ENCODE peak calls at places on chromosomes 4 and X, in four cellular contexts. Q is esophagus squamous epithelium, S is GM12892, Y is stomach. I is an unnamed sample.

GRCh38 chr4:38364383-38364963 is 299.5 kb upstream of the KLF3 start:
- DNase-seq in Q (no peak), S (no peak), Y (no peak), I (no peak)

GRCh38 chrX:132216806-132217202 is 2.4 kb downstream of the RAP2C start:
- DNase-seq in Q (no peak), S (no peak), Y (no peak), I (no peak)

GRCh38 chrX:54810532-54810931 is 3.0 kb downstream of the MAGED2 start:
- DNase-seq in Q (no peak), S (no peak), Y (no peak), I (no peak)

GRCh38 chr4:180596888-180597483 is 1646.2 kb upstream of the TENM3 start:
- DNase-seq in Q (no peak), S (no peak), Y (no peak), I (no peak)

GRCh38 chrX:79082886-79083285 is 61.6 kb upstream of the GPR174 start:
- DNase-seq in Q (no peak), S (no peak), Y (no peak), I (no peak)

GRCh38 chr4:106340774-106341173 is 24.4 kb downstream of the AIMP1 start:
- DNase-seq in Q (no peak), S (no peak), Y (no peak), I (no peak)

GRCh38 chrX:120251471-120252011 is 929 bp downstream of the ZBTB33 start:
- DNase-seq in Q (no peak), S (no peak), Y (peak), I (no peak)

GRCh38 chr4:60657041-60657440 is 543.1 kb upstream of the ADGRL3 start:
- DNase-seq in Q (no peak), S (no peak), Y (no peak), I (no peak)

GRCh38 chrX:107272431-107272921 is 66.1 kb downstream of the DNAAF6 start:
- DNase-seq in Q (no peak), S (no peak), Y (no peak), I (no peak)

GRCh38 chr4:119299221-119300071 is 22.5 kb downstream of the FABP2 start:
- DNase-seq in Q (no peak), S (peak), Y (no peak), I (no peak)
- TF ChIP-seq POLR2A in Q (no peak), S (no peak), Y (no peak), I (no peak)

GRCh38 chr4:183504064-183504929 is 561 bp upstream of the ING2 start:
- DNase-seq in Q (peak), S (peak), Y (peak), I (peak)
- TF ChIP-seq POLR2A in Q (no peak), S (peak), Y (no peak), I (peak)

DNA sequence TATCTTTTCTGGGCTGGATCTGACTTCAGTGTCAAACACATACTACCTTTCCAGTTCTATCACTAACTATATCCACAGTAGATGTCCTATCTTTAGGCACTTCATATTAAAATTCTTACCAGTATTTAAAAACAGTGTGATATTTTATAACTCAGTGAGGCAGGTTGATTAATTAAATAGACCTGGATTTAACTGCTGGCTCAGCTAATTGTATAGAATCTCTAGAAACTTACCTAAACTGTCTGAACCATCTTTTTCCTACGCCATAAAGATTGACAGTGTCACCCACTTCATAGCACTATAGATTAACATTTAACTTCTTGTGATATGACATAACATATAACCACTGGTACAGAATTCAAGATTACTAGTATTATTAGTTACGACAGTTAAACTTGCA is 935.3 kb downstream of the FAT4 start:
- DNase-seq in Q (no peak), S (no peak), Y (no peak), I (no peak)
- TF ChIP-seq POLR2A in Q (no peak), S (no peak), Y (no peak), I (no peak)

DNA sequence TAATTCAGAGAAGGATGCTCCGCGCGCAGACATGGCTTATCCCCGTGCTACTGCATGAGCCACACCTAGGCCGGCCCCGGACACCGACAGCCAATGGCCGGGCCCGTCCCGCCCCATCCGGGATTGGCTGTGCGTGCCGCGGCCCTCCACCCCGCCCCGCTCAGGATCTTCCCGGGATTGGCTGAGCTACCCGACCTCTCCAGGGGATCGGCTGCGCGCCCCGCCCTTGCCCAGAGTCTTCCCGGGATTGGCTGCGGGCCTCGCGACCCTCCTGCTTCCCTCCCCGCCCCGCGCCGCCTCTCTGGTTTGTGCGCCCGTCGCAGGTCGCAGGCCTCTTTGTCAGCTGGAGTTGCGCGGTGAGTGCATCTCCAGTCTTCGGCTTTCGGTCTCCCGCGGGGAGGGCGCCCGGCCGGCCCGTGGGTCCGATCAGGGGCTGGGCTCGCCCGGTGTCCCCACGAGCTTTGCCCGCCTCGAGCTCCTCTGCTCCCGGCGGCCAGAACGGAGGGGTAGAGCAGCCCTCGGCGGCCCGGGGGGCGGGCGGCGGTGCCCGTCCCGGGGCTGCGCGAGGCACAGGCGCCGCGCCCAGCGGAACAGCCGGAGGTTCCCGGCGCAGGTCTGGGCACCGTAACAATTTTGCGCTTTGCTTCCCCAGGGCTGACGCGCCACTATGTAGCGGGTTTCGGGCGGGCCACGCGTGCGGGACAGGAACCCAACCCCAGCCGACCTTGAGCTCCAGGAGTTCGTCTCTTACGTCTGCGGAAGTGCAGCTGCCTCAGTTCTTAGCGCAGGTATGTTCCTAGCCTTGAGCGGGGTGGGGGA is 38.8 kb downstream of the ERVMER34-1 start:
- DNase-seq in Q (peak), S (peak), Y (peak), I (peak)
- TF ChIP-seq POLR2A in Q (peak), S (peak), Y (peak), I (peak)